ENCODE peak calls at places on chromosomes 13 and 19, in six cellular contexts. N is GM13977; X is A673; H is CD4-positive, alpha-beta T cell; S is stimulated activated naive B cell treated with anti-CD40 and anti-IgM and Interleukin-4, amounts not matched to agents 10 μg/mL and 1 μg/mL and 100 μg/mL, for 72 hours; C is T-helper 17 cell. D is an unnamed sample.

GRCh38 chr13:77544365-77544764 is 8.9 kb downstream of the SCEL start:
- DNase-seq in X (peak), C (no peak), H (no peak), N (no peak), S (no peak), D (no peak)

GRCh38 chr19:11530432-11530831 is 1.5 kb upstream of the ECSIT start:
- DNase-seq in S (peak), N (no peak), C (no peak), H (peak), X (peak), D (peak)

GRCh38 chr13:107441279-107441678 is 774.1 kb downstream of the LIG4 start:
- DNase-seq in C (no peak), S (no peak), X (no peak), H (no peak), N (no peak), D (no peak)

GRCh38 chr19:14061081-14061749 is 661 bp downstream of the PALM3 start:
- DNase-seq in S (no peak), C (no peak), X (no peak), N (no peak), H (no peak), D (no peak)

GRCh38 chr13:102903659-102904407 is 58.0 kb downstream of the ERCC5 start:
- DNase-seq in S (no peak), H (no peak), N (no peak), C (no peak), X (peak), D (peak)

GRCh38 chr13:100527644-100528043 is 60.9 kb downstream of the GGACT start:
- DNase-seq in C (no peak), H (no peak), N (no peak), X (no peak), S (no peak), D (no peak)

GRCh38 chr19:6076675-6077463 is 33.4 kb downstream of the RFX2 start:
- DNase-seq in X (no peak), C (no peak), H (no peak), N (no peak), S (no peak), D (no peak)

GRCh38 chr19:47446534-47447469 is 24.9 kb downstream of the SLC8A2 start:
- DNase-seq in C (no peak), N (no peak), H (no peak), S (no peak), X (peak), D (no peak)

GRCh38 chr19:9847087-9847671 is 12.1 kb downstream of the PIN1 start:
- DNase-seq in X (peak), N (peak), S (no peak), C (no peak), H (peak), D (no peak)

GRCh38 chr13:23411706-23412105 is 21.8 kb downstream of the SACS start:
- DNase-seq in C (no peak), X (no peak), H (no peak), S (no peak), N (no peak), D (no peak)

GRCh38 chr19:8334458-8335342 is 8.4 kb downstream of the KANK3 start:
- DNase-seq in S (peak), N (peak), H (no peak), C (no peak), X (peak), D (peak)

GRCh38 chr19:35963514-35963913 is 27.3 kb downstream of the LRFN3 start:
- DNase-seq in S (no peak), C (no peak), X (peak), N (no peak), H (peak), D (no peak)

GRCh38 chr19:27746691-27747380 is 1466.1 kb downstream of the UQCRFS1 start:
- DNase-seq in X (no peak), N (no peak), S (peak), H (no peak), C (no peak), D (no peak)